ENCODE peak calls at places on chromosomes 6 and 20, in six cellular contexts. One of them, this sample, is unnamed.
A peak's percentile ranks its signal among the peaks of the same experiment; 100 is the strongest.

GRCh38 chr20:64111841-64112641 is 4.7 kb upstream of the NPBWR2 start:
- DNase-seq in neural progenitor cell: no peak
- DNase-seq in HT1080: no peak
- DNase-seq in KBM-7: peak; percentile 37
- DNase-seq in fibroblast of mammary gland: no peak
- DNase-seq in activated CD4-positive, alpha-beta T cell treated with anti-CD3 and anti-CD28 coated beads, Interleukin-2, amount 50 U/mL, for 1 hour: no peak
- DNase-seq in this sample: no peak

GRCh38 chr6:134724653-134725340 is 225.1 kb downstream of the ALDH8A1 start:
- DNase-seq in neural progenitor cell: no peak
- DNase-seq in HT1080: peak; percentile 17
- DNase-seq in KBM-7: no peak
- DNase-seq in fibroblast of mammary gland: peak; percentile 63
- DNase-seq in activated CD4-positive, alpha-beta T cell treated with anti-CD3 and anti-CD28 coated beads, Interleukin-2, amount 50 U/mL, for 1 hour: no peak
- DNase-seq in this sample: no peak

GRCh38 chr6:133890941-133891813 is 2.3 kb downstream of the TCF21 start:
- DNase-seq in neural progenitor cell: peak; percentile 71
- DNase-seq in HT1080: peak; percentile 20
- DNase-seq in KBM-7: no peak
- DNase-seq in fibroblast of mammary gland: peak; percentile 12
- DNase-seq in activated CD4-positive, alpha-beta T cell treated with anti-CD3 and anti-CD28 coated beads, Interleukin-2, amount 50 U/mL, for 1 hour: no peak
- DNase-seq in this sample: peak; percentile 24

GRCh38 chr20:62508641-62509051 is 32.9 kb upstream of the GATA5 start:
- DNase-seq in neural progenitor cell: no peak
- DNase-seq in HT1080: no peak
- DNase-seq in KBM-7: no peak
- DNase-seq in fibroblast of mammary gland: no peak
- DNase-seq in activated CD4-positive, alpha-beta T cell treated with anti-CD3 and anti-CD28 coated beads, Interleukin-2, amount 50 U/mL, for 1 hour: no peak
- DNase-seq in this sample: no peak

GRCh38 chr6:52049252-52050050 is 38.0 kb downstream of the PKHD1 start:
- DNase-seq in neural progenitor cell: peak; percentile 70
- DNase-seq in HT1080: peak; percentile 11
- DNase-seq in KBM-7: peak; percentile 52
- DNase-seq in fibroblast of mammary gland: peak; percentile 51
- DNase-seq in activated CD4-positive, alpha-beta T cell treated with anti-CD3 and anti-CD28 coated beads, Interleukin-2, amount 50 U/mL, for 1 hour: no peak
- DNase-seq in this sample: peak; percentile 19

GRCh38 chr6:95133578-95133977 is 443.8 kb upstream of the MANEA start:
- DNase-seq in neural progenitor cell: peak; percentile 30
- DNase-seq in HT1080: peak; percentile 4
- DNase-seq in KBM-7: no peak
- DNase-seq in fibroblast of mammary gland: no peak
- DNase-seq in activated CD4-positive, alpha-beta T cell treated with anti-CD3 and anti-CD28 coated beads, Interleukin-2, amount 50 U/mL, for 1 hour: no peak
- DNase-seq in this sample: no peak

GRCh38 chr6:7761047-7761446 is 35.1 kb downstream of the BMP6 start:
- DNase-seq in neural progenitor cell: no peak
- DNase-seq in HT1080: no peak
- DNase-seq in KBM-7: no peak
- DNase-seq in fibroblast of mammary gland: peak; percentile 72
- DNase-seq in activated CD4-positive, alpha-beta T cell treated with anti-CD3 and anti-CD28 coated beads, Interleukin-2, amount 50 U/mL, for 1 hour: no peak
- DNase-seq in this sample: no peak

GRCh38 chr6:351867-352289 is 39.7 kb upstream of the IRF4 start:
- DNase-seq in neural progenitor cell: no peak
- DNase-seq in HT1080: no peak
- DNase-seq in KBM-7: no peak
- DNase-seq in fibroblast of mammary gland: no peak
- DNase-seq in activated CD4-positive, alpha-beta T cell treated with anti-CD3 and anti-CD28 coated beads, Interleukin-2, amount 50 U/mL, for 1 hour: no peak
- DNase-seq in this sample: no peak

GRCh38 chr6:144340541-144341371 is 55.6 kb downstream of the UTRN start:
- DNase-seq in neural progenitor cell: no peak
- DNase-seq in HT1080: no peak
- DNase-seq in KBM-7: no peak
- DNase-seq in fibroblast of mammary gland: peak; percentile 58
- DNase-seq in activated CD4-positive, alpha-beta T cell treated with anti-CD3 and anti-CD28 coated beads, Interleukin-2, amount 50 U/mL, for 1 hour: no peak
- DNase-seq in this sample: no peak

GRCh38 chr6:167399051-167399387 is 74.1 kb downstream of the TTLL2 start:
- DNase-seq in neural progenitor cell: no peak
- DNase-seq in HT1080: no peak
- DNase-seq in KBM-7: no peak
- DNase-seq in fibroblast of mammary gland: no peak
- DNase-seq in activated CD4-positive, alpha-beta T cell treated with anti-CD3 and anti-CD28 coated beads, Interleukin-2, amount 50 U/mL, for 1 hour: no peak
- DNase-seq in this sample: no peak